ENCODE peak calls at places on chromosomes 13 and 19, in six cellular contexts. J is breast epithelium, S is NT2/D1, F is colonic mucosa, E is DND-41, C is ascending aorta. H is an unnamed sample. For H3K4me1, the result is how much of the 10 kb centered on the place peaks cover.

GRCh38 chr13:37648604-37649003 is 50.0 kb upstream of the POSTN start:
- DNase-seq in J (no peak), C (no peak), E (no peak), S (no peak), F (no peak), H (no peak)

GRCh38 chr13:79674765-79675515 is 194.0 kb downstream of the NDFIP2 start:
- DNase-seq in J (no peak), C (no peak), S (no peak), E (no peak), F (no peak), H (no peak)

GRCh38 chr13:33676045-33676699 is 141.8 kb upstream of the RFC3 start:
- DNase-seq in J (no peak), F (peak), E (no peak), C (no peak), S (no peak), H (no peak)

GRCh38 chr13:44351505-44351854 is 22.1 kb upstream of the SERP2 start:
- DNase-seq in F (no peak), S (no peak), J (no peak), C (no peak), E (no peak), H (no peak)

GRCh38 chr19:4367336-4367723 is 24.0 kb downstream of the MPND start:
- DNase-seq in E (no peak), C (no peak), S (no peak), J (no peak), F (no peak), H (no peak)

GRCh38 chr19:16327911-16328823 is 3.5 kb downstream of the KLF2 start:
- DNase-seq in J (peak), C (peak), E (peak), S (no peak), F (peak), H (no peak)

GRCh38 chr19:952680-953500 is 27.1 kb downstream of the ARID3A start:
- DNase-seq in S (no peak), F (peak), J (no peak), E (no peak), C (no peak), H (no peak)

GRCh38 chr13:51520524-51520923 is 63.7 kb upstream of the WDFY2 start:
- DNase-seq in S (no peak), F (no peak), E (no peak), C (no peak), J (peak), H (no peak)

GRCh38 chr19:14139944-14140343 is 3.6 kb upstream of the ASF1B start:
- DNase-seq in F (no peak), J (no peak), S (no peak), C (no peak), E (no peak), H (peak)

GRCh38 chr13:106295971-106296370 is 239.5 kb downstream of the EFNB2 start:
- DNase-seq in S (no peak), E (no peak), J (no peak), F (no peak), C (no peak), H (no peak)

GRCh38 chr13:98032168-98032567 is 78.7 kb downstream of the IPO5 start:
- DNase-seq in C (no peak), S (no peak), J (no peak), F (no peak), E (no peak), H (no peak)

GRCh38 chr19:43595605-43595998 is 332 bp downstream of the IRGQ start:
- DNase-seq in E (no peak), C (no peak), S (no peak), F (peak), J (peak), H (no peak)

GRCh38 chr13:70034280-70034679 is 73.3 kb upstream of the ATXN8OS start:
- DNase-seq in C (no peak), E (no peak), J (no peak), F (no peak), S (no peak), H (no peak)

GRCh38 chr13:90545070-90545840 is 802.2 kb upstream of the MIR17HG start:
- DNase-seq in S (no peak), J (no peak), C (no peak), F (no peak), E (no peak), H (no peak)

GRCh38 chr19:2254052-2254872 is 2.0 kb downstream of the JSRP1 start:
- DNase-seq in S (no peak), C (no peak), F (no peak), J (no peak), E (no peak), H (no peak)

GRCh38 chr13:33862006-33862405 is 44.1 kb downstream of the RFC3 start:
- DNase-seq in E (no peak), C (no peak), S (no peak), J (no peak), F (no peak), H (no peak)

GRCh38 chr13:97318532-97318931 is 96.4 kb downstream of the MBNL2 start:
- DNase-seq in J (no peak), F (no peak), C (no peak), S (no peak), E (no peak), H (no peak)

GRCh38 chr13:80814541-80814940 is 473.6 kb upstream of the SPRY2 start:
- DNase-seq in J (no peak), S (no peak), F (no peak), C (no peak), E (no peak), H (no peak)

GRCh38 chr19:2691951-2692350 is 10.5 kb downstream of the GNG7 start:
- DNase-seq in C (no peak), F (no peak), J (peak), E (no peak), S (no peak), H (no peak)

GRCh38 chr19:14383556-14383897 is 2.3 kb downstream of the ADGRE5 start:
- DNase-seq in S (no peak), E (no peak), J (no peak), F (peak), C (no peak), H (no peak)

GRCh38 chr19:35928507-35928906 is 7.7 kb upstream of the LRFN3 start:
- DNase-seq in S (no peak), J (no peak), C (no peak), E (no peak), F (no peak), H (no peak)

GRCh38 chr19:35931874-35932202 is 4.3 kb upstream of the LRFN3 start:
- DNase-seq in S (no peak), F (no peak), C (no peak), E (no peak), J (no peak), H (no peak)

GRCh38 chr19:35935911-35936737 is at the start of gene LRFN3:
- DNase-seq in S (peak), E (peak), C (peak), F (peak), J (peak), H (peak)

GRCh38 chr19:35932291-35932936 is 3.8 kb upstream of the LRFN3 start:
- DNase-seq in F (no peak), J (no peak), C (no peak), E (no peak), S (peak), H (peak)

DNA sequence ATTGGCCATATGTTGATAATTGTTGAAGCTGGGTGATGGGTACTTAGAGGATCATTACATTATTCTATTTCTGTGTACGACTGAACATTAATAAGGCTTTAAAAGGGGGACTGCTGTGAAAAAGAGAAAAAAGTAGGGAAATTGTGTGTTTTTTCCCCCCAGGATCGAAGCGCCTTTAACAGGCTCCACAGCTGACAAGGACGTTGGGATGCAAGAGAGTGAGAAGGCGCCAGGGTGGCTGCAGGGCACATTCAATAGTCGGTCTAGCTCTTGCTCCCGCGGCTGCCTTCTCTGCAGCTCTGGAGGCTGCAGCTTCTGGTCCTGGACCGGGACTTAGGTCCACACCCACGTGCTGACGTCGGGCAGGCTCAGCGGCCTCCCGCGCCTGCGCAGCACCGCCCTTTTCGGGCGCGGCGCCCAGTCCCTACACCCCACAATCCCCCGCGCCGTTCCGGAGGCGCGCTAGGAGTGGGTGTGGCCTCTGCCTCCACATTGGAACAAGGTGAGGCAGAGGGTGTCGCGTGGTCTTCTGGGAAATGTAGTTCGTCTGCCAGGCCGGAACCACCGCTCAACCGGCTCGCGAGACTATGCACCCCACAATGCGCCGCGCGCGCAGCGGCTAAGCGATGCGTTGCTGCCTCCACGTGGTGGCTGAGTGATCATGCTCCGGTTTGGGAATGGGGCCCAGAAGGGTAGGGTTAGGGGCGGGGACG is 4.9 kb upstream of the LRFN3 start:
- DNase-seq in S (peak), C (peak), E (peak), F (peak), J (peak), H (peak)
- H3K4me3 ChIP-seq in S (peak), C (no peak), E (peak), F (no peak), J (no peak), H (peak)

GRCh38 chr19:47094557-47095517 is 18.7 kb downstream of the ZC3H4 start:
- DNase-seq in F (peak), E (peak), S (no peak), C (no peak), J (no peak), H (no peak)
- H3K4me1 ChIP-seq in F (under half), E (under half), S (under half), C (under half), J (under half), H (under half)

GRCh38 chr19:41998246-41999020 is 4.4 kb upstream of the ATP1A3 start:
- DNase-seq in S (peak), J (no peak), C (no peak), F (no peak), E (no peak), H (no peak)
- H3K4me3 ChIP-seq in S (peak), J (no peak), C (no peak), F (no peak), E (no peak), H (no peak)

GRCh38 chr13:66992183-66992582 is 238.0 kb downstream of the PCDH9 start:
- DNase-seq in S (no peak), E (no peak), J (no peak), F (no peak), C (no peak), H (peak)
- H3K4me1 ChIP-seq in S (under half), E (under half), J (under half), F (under half), C (under half), H (under half)

GRCh38 chr13:112768795-112769411 is 79.1 kb downstream of the ATP11A start:
- DNase-seq in E (no peak), F (no peak), S (no peak), J (no peak), C (no peak), H (no peak)

GRCh38 chr13:112771139-112771876 is 81.5 kb downstream of the ATP11A start:
- DNase-seq in J (no peak), C (no peak), F (no peak), E (no peak), S (no peak), H (no peak)

GRCh38 chr13:112769615-112770014 is 79.8 kb downstream of the ATP11A start:
- DNase-seq in C (no peak), S (no peak), E (no peak), J (no peak), F (no peak), H (no peak)

GRCh38 chr13:112771877-112772538 is 82.2 kb downstream of the ATP11A start:
- DNase-seq in F (no peak), S (no peak), C (no peak), J (no peak), E (no peak), H (no peak)

GRCh38 chr13:112770504-112770903 is 80.7 kb downstream of the ATP11A start:
- DNase-seq in S (no peak), F (no peak), C (no peak), J (no peak), E (no peak), H (no peak)
- H3K4me3 ChIP-seq in S (no peak), F (no peak), C (no peak), J (no peak), E (no peak), H (no peak)

GRCh38 chr13:21013682-21014038 is 47.7 kb downstream of the LATS2 start:
- DNase-seq in C (no peak), J (no peak), E (no peak), F (no peak), S (no peak), H (no peak)
- H3K4me1 ChIP-seq in C (under half), J (under half), E (under half), F (under half), S (under half), H (under half)

GRCh38 chr13:73966331-73966730 is 167.9 kb downstream of the KLF12 start:
- DNase-seq in J (no peak), F (no peak), S (no peak), E (no peak), C (no peak), H (no peak)

GRCh38 chr13:73971481-73971880 is 162.7 kb downstream of the KLF12 start:
- DNase-seq in E (no peak), F (no peak), J (no peak), S (no peak), C (no peak), H (no peak)

GRCh38 chr13:73972503-73972902 is 161.7 kb downstream of the KLF12 start:
- DNase-seq in C (no peak), E (no peak), S (no peak), F (no peak), J (no peak), H (no peak)

GRCh38 chr13:73970413-73971055 is 163.7 kb downstream of the KLF12 start:
- DNase-seq in E (no peak), J (no peak), F (no peak), S (no peak), C (no peak), H (no peak)

GRCh38 chr13:73967397-73968165 is 166.6 kb downstream of the KLF12 start:
- DNase-seq in E (no peak), F (no peak), S (no peak), C (no peak), J (no peak), H (no peak)
- H3K4me3 ChIP-seq in E (no peak), F (no peak), S (no peak), C (no peak), J (no peak), H (no peak)